ENCODE peak calls at places on chromosomes 6 and 20, in four cellular contexts. B, V, E and P are unnamed samples.

GRCh38 chr20:63707558-63708300 is at the start of the genes ARFRP1 and ZGPAT:
- DNase-seq in B (peak), V (peak), E (peak), P (peak)

GRCh38 chr6:131041814-131042213 is 21.2 kb downstream of the EPB41L2 start:
- DNase-seq in B (no peak), V (no peak), E (no peak), P (no peak)

GRCh38 chr20:32789896-32790750 is 27.9 kb downstream of the DNMT3B start:
- DNase-seq in B (peak), V (peak), E (peak), P (peak)

GRCh38 chr6:34476941-34477340 is 11.1 kb downstream of the PACSIN1 start:
- DNase-seq in B (no peak), V (no peak), E (no peak), P (no peak)

GRCh38 chr6:158737710-158738615 is 81.2 kb downstream of the EZR start:
- DNase-seq in B (no peak), V (no peak), E (peak), P (no peak)

GRCh38 chr6:75524322-75524972 is 30.8 kb upstream of the FILIP1 start:
- DNase-seq in B (no peak), V (peak), E (peak), P (peak)

GRCh38 chr6:32886674-32887383 is 32.8 kb downstream of the PSMB9 start:
- DNase-seq in B (no peak), V (no peak), E (peak), P (peak)

GRCh38 chr6:57257911-57258541 is 35.9 kb upstream of the RAB23 start:
- DNase-seq in B (no peak), V (no peak), E (peak), P (peak)

GRCh38 chr6:130775421-130776012 is 51.7 kb upstream of the SMLR1 start:
- DNase-seq in B (no peak), V (no peak), E (no peak), P (no peak)

GRCh38 chr6:22929228-22929627 is 359.9 kb downstream of the HDGFL1 start:
- DNase-seq in B (no peak), V (no peak), E (no peak), P (peak)

GRCh38 chr6:105814745-105815536 is 271.2 kb upstream of the PRDM1 start:
- DNase-seq in B (peak), V (no peak), E (no peak), P (no peak)

GRCh38 chr6:166228839-166229528 is 61.3 kb upstream of the TBXT start:
- DNase-seq in B (no peak), V (no peak), E (no peak), P (no peak)

GRCh38 chr6:147546501-147547368 is 38.2 kb downstream of the SAMD5 start:
- DNase-seq in B (no peak), V (no peak), E (no peak), P (no peak)

GRCh38 chr20:23125625-23126191 is 39.6 kb upstream of the CD93 start:
- DNase-seq in B (no peak), V (no peak), E (peak), P (no peak)

GRCh38 chr20:13492001-13492480 is 146.7 kb downstream of the TASP1 start:
- DNase-seq in B (no peak), V (peak), E (peak), P (no peak)

GRCh38 chr6:33958863-33959651 is 155.3 kb upstream of the MLN start:
- DNase-seq in B (no peak), V (no peak), E (no peak), P (no peak)

GRCh38 chr6:45827952-45828530 is 187.6 kb downstream of the CLIC5 start:
- DNase-seq in B (no peak), V (no peak), E (no peak), P (no peak)

GRCh38 chr20:37649017-37649416 is 44.8 kb upstream of the CTNNBL1 start:
- DNase-seq in B (no peak), V (no peak), E (no peak), P (peak)

GRCh38 chr6:168387911-168388310 is 53.1 kb upstream of the SMOC2 start:
- DNase-seq in B (no peak), V (no peak), E (no peak), P (no peak)

GRCh38 chr6:125274935-125275334 is 26.8 kb downstream of the HDDC2 start:
- DNase-seq in B (no peak), V (no peak), E (no peak), P (no peak)

DNA sequence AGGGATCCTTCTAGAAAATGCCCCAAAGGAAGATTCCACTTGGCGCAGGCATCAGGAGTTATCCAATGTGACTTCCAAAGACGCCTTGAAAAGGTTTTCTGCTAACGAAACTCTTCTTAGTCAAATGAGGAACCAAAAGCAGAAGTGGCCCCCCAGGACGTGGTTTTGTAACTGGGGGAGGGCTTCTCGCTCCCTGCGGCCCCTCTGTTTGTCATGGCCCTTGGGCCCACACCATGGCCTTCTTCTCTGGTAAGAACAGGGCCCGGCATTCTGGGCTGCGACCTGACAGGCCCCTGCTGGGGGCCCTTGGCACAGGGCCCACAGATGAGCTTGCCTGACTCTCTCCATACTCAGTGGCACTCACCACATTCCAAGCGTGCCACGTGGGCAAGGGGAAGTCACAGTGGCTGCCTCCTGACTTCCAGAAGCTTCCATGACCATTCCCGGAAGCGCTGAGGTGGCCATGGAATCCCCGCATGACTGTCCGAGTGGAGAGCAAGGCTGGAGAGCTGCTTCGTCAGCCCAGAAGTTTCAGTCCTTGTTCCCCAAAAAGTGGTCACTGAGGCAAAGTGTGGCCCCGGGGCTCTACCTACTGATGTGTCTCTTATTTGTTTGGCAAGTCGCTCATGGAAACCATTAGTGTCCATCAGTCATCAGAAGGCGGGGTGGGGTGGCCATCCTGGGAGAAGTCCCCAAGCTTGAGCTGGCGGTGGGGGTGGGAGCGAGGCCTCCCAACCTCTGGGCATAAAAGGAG is 881 bp upstream of the CTSZ start:
- DNase-seq in B (peak), V (no peak), E (no peak), P (no peak)
- H3K4me3 ChIP-seq in B (peak), V (no peak), E (no peak), P (no peak)

DNA sequence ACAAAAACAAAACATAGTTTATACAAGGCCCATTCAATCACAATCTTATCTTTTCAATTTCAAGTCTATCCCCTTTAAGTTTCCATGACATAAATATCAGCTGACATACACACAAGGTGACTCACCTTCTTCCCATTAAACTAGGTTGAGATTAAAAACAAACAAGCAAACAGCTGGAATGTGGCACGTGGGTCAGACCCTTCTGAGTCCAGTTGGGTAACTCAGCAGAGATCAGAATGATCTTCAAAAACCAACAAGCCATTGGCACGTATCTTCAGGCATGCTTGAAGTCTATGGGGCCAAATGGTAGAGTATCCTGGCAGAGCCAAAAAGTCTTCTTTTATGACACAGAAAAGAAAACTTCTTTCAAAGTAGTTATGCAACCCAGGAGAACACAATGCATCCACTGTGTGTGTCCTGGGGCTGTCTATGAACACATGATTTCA is 603.5 kb upstream of the CITED2 start:
- DNase-seq in B (no peak), V (no peak), E (peak), P (peak)
- H3K4me3 ChIP-seq in B (no peak), V (no peak), E (no peak), P (no peak)

DNA sequence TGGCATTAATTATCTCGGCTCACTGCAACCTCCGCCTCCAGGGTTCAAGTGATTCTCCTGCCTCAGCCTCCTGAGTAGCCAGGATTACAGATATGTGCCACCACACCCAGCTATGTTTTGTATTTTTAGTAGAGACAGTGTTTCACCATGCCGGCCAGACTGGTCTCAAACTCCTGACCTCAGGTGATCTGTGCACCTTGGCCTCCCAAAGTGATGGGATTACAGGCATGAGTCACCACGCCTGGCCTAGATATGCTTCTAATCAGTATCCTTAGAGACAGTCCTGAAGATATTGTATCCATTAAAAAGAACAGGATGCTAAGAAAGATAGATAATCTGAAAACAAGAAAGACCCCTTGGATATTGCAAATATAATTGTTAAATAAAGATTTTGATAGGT is 3.1 kb upstream of the IPCEF1 start:
- DNase-seq in B (no peak), V (no peak), E (no peak), P (no peak)
- H3K4me3 ChIP-seq in B (no peak), V (no peak), E (no peak), P (no peak)

GRCh38 chr6:5956939-5957338 is 49.8 kb downstream of the NRN1 start:
- DNase-seq in B (no peak), V (no peak), E (no peak), P (no peak)
- H3K4me3 ChIP-seq in B (no peak), V (no peak), E (no peak), P (no peak)